ENCODE peak calls at places on chromosomes 1 and 21, in nine cellular contexts. One of them, this sample, is unnamed.

GRCh38 chr1:31689821-31690220 is 14.0 kb downstream of the COL16A1 start:
- DNase-seq in coronary artery: no peak
- DNase-seq in transverse colon: no peak
- DNase-seq in neural progenitor cell: no peak
- DNase-seq in heart left ventricle: no peak
- DNase-seq in breast epithelium: no peak
- DNase-seq in AG10803: peak
- DNase-seq in AG04449: peak
- DNase-seq in HL-60: no peak
- DNase-seq in this sample: peak

GRCh38 chr1:183807549-183808168 is 2.7 kb downstream of the RGL1 start:
- DNase-seq in coronary artery: no peak
- DNase-seq in transverse colon: peak
- DNase-seq in neural progenitor cell: no peak
- DNase-seq in heart left ventricle: peak
- DNase-seq in breast epithelium: no peak
- DNase-seq in AG10803: peak
- DNase-seq in AG04449: no peak
- DNase-seq in HL-60: no peak
- DNase-seq in this sample: peak

GRCh38 chr1:231676487-231676886 is 49.9 kb downstream of the DISC1 start:
- DNase-seq in coronary artery: no peak
- DNase-seq in transverse colon: no peak
- DNase-seq in neural progenitor cell: no peak
- DNase-seq in heart left ventricle: no peak
- DNase-seq in breast epithelium: no peak
- DNase-seq in AG10803: peak
- DNase-seq in AG04449: no peak
- DNase-seq in HL-60: no peak
- DNase-seq in this sample: no peak

GRCh38 chr1:176954242-176954641 is 210.3 kb downstream of the ASTN1 start:
- DNase-seq in coronary artery: no peak
- DNase-seq in transverse colon: no peak
- DNase-seq in neural progenitor cell: peak
- DNase-seq in heart left ventricle: no peak
- DNase-seq in breast epithelium: no peak
- DNase-seq in AG10803: no peak
- DNase-seq in AG04449: no peak
- DNase-seq in HL-60: no peak
- DNase-seq in this sample: peak

GRCh38 chr21:32687946-32688345 is 39.9 kb downstream of the SYNJ1 start:
- DNase-seq in coronary artery: no peak
- DNase-seq in transverse colon: no peak
- DNase-seq in neural progenitor cell: peak
- DNase-seq in heart left ventricle: no peak
- DNase-seq in breast epithelium: no peak
- DNase-seq in AG10803: no peak
- DNase-seq in AG04449: no peak
- DNase-seq in HL-60: no peak
- DNase-seq in this sample: peak

GRCh38 chr1:203084588-203085527 is 954 bp downstream of the MYOG start:
- DNase-seq in coronary artery: peak
- DNase-seq in transverse colon: no peak
- DNase-seq in neural progenitor cell: peak
- DNase-seq in heart left ventricle: no peak
- DNase-seq in breast epithelium: no peak
- DNase-seq in AG10803: no peak
- DNase-seq in AG04449: no peak
- DNase-seq in HL-60: no peak
- DNase-seq in this sample: no peak

GRCh38 chr1:145828368-145829016 is 4.5 kb downstream of the POLR3C start:
- DNase-seq in coronary artery: no peak
- DNase-seq in transverse colon: no peak
- DNase-seq in neural progenitor cell: no peak
- DNase-seq in heart left ventricle: no peak
- DNase-seq in breast epithelium: no peak
- DNase-seq in AG10803: no peak
- DNase-seq in AG04449: no peak
- DNase-seq in HL-60: no peak
- DNase-seq in this sample: no peak

GRCh38 chr1:58597076-58597475 is 20.0 kb upstream of the TACSTD2 start:
- DNase-seq in coronary artery: no peak
- DNase-seq in transverse colon: no peak
- DNase-seq in neural progenitor cell: no peak
- DNase-seq in heart left ventricle: no peak
- DNase-seq in breast epithelium: no peak
- DNase-seq in AG10803: peak
- DNase-seq in AG04449: no peak
- DNase-seq in HL-60: no peak
- DNase-seq in this sample: peak

GRCh38 chr1:112927462-112927971 is 28.5 kb downstream of the SLC16A1 start:
- DNase-seq in coronary artery: no peak
- DNase-seq in transverse colon: no peak
- DNase-seq in neural progenitor cell: no peak
- DNase-seq in heart left ventricle: no peak
- DNase-seq in breast epithelium: no peak
- DNase-seq in AG10803: no peak
- DNase-seq in AG04449: no peak
- DNase-seq in HL-60: no peak
- DNase-seq in this sample: no peak

GRCh38 chr1:112923956-112924349 is 32.0 kb downstream of the SLC16A1 start:
- DNase-seq in coronary artery: no peak
- DNase-seq in transverse colon: no peak
- DNase-seq in neural progenitor cell: no peak
- DNase-seq in heart left ventricle: no peak
- DNase-seq in breast epithelium: no peak
- DNase-seq in AG10803: no peak
- DNase-seq in AG04449: no peak
- DNase-seq in HL-60: no peak
- DNase-seq in this sample: no peak

GRCh38 chr1:112926858-112927257 is 29.1 kb downstream of the SLC16A1 start:
- DNase-seq in coronary artery: no peak
- DNase-seq in transverse colon: no peak
- DNase-seq in neural progenitor cell: no peak
- DNase-seq in heart left ventricle: no peak
- DNase-seq in breast epithelium: no peak
- DNase-seq in AG10803: no peak
- DNase-seq in AG04449: no peak
- DNase-seq in HL-60: no peak
- DNase-seq in this sample: no peak

GRCh38 chr1:112923234-112923955 is 32.6 kb downstream of the SLC16A1 start:
- DNase-seq in coronary artery: no peak
- DNase-seq in transverse colon: no peak
- DNase-seq in neural progenitor cell: no peak
- DNase-seq in heart left ventricle: no peak
- DNase-seq in breast epithelium: no peak
- DNase-seq in AG10803: no peak
- DNase-seq in AG04449: no peak
- DNase-seq in HL-60: no peak
- DNase-seq in this sample: no peak

DNA sequence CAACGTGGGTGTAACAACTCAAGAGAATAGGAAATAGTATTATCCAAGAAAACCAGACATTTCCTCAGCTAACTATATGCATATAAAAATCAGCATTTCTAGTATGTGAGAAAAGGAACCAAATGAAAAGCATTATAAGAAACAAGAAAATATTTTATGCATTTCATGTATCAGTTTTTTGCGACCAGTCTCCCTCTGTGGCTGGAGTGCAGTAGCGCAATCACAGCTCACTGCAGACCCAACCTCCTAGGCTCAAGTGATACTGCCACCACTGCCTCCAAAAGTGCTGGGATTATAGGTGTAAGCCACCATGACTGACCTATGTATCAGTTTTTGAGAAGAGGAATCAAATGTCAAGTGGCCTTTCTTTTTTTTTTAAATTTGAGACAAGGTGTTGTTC is 31.0 kb downstream of the SLC16A1 start:
- DNase-seq in coronary artery: no peak
- DNase-seq in transverse colon: no peak
- DNase-seq in neural progenitor cell: no peak
- DNase-seq in heart left ventricle: no peak
- DNase-seq in breast epithelium: no peak
- DNase-seq in AG10803: no peak
- DNase-seq in AG04449: no peak
- DNase-seq in HL-60: no peak
- DNase-seq in this sample: no peak
- TF ChIP-seq CTCF in coronary artery: no peak
- TF ChIP-seq CTCF in transverse colon: no peak
- TF ChIP-seq CTCF in neural progenitor cell: no peak
- TF ChIP-seq CTCF in heart left ventricle: no peak
- TF ChIP-seq CTCF in breast epithelium: no peak
- TF ChIP-seq CTCF in AG10803: no peak
- TF ChIP-seq CTCF in AG04449: no peak
- TF ChIP-seq CTCF in HL-60: no peak
- TF ChIP-seq CTCF in this sample: no peak

GRCh38 chr1:205663286-205663994 is 16.9 kb downstream of the SLC45A3 start:
- DNase-seq in coronary artery: no peak
- DNase-seq in transverse colon: no peak
- DNase-seq in neural progenitor cell: no peak
- DNase-seq in heart left ventricle: no peak
- DNase-seq in breast epithelium: no peak
- DNase-seq in AG10803: no peak
- DNase-seq in AG04449: no peak
- DNase-seq in HL-60: no peak
- DNase-seq in this sample: no peak

GRCh38 chr1:205664399-205665108 is 15.8 kb downstream of the SLC45A3 start:
- DNase-seq in coronary artery: no peak
- DNase-seq in transverse colon: peak
- DNase-seq in neural progenitor cell: no peak
- DNase-seq in heart left ventricle: no peak
- DNase-seq in breast epithelium: no peak
- DNase-seq in AG10803: no peak
- DNase-seq in AG04449: no peak
- DNase-seq in HL-60: no peak
- DNase-seq in this sample: no peak

GRCh38 chr1:205662791-205663190 is 17.5 kb downstream of the SLC45A3 start:
- DNase-seq in coronary artery: no peak
- DNase-seq in transverse colon: no peak
- DNase-seq in neural progenitor cell: no peak
- DNase-seq in heart left ventricle: no peak
- DNase-seq in breast epithelium: no peak
- DNase-seq in AG10803: no peak
- DNase-seq in AG04449: no peak
- DNase-seq in HL-60: no peak
- DNase-seq in this sample: no peak

GRCh38 chr1:205666372-205667166 is 13.7 kb downstream of the SLC45A3 start:
- DNase-seq in coronary artery: no peak
- DNase-seq in transverse colon: peak
- DNase-seq in neural progenitor cell: no peak
- DNase-seq in heart left ventricle: no peak
- DNase-seq in breast epithelium: no peak
- DNase-seq in AG10803: no peak
- DNase-seq in AG04449: no peak
- DNase-seq in HL-60: no peak
- DNase-seq in this sample: no peak

DNA sequence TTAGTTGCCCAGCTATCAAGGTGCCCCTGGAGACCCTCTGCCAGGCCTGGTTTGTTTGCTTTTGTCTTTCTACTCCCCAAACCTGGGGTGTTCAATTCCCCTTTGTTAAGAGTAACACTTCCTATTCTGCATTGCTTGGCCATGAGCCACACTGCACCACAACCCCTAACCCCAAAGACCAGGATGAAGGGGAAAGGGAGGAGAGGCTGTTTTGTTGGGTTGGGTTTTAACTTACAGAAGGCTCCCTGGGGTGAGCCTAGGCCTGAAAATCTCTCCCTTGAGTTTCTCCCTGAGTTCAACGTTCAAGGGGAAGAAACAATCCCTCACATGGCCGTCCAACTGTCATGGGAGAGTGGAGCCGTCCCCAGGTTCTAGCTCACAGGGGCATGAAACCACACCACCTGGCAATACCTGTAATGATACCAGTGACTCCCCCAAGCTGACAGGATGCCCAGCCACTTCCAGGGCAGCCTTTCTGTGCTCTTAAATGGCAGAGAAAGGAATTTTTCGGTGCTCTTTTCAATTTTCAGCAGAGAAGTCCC is 15.0 kb downstream of the SLC45A3 start:
- DNase-seq in coronary artery: no peak
- DNase-seq in transverse colon: no peak
- DNase-seq in neural progenitor cell: no peak
- DNase-seq in heart left ventricle: no peak
- DNase-seq in breast epithelium: no peak
- DNase-seq in AG10803: no peak
- DNase-seq in AG04449: no peak
- DNase-seq in HL-60: peak
- DNase-seq in this sample: no peak
- H3K4me3 ChIP-seq in coronary artery: no peak
- H3K4me3 ChIP-seq in transverse colon: no peak
- H3K4me3 ChIP-seq in neural progenitor cell: no peak
- H3K4me3 ChIP-seq in heart left ventricle: no peak
- H3K4me3 ChIP-seq in breast epithelium: no peak
- H3K4me3 ChIP-seq in AG10803: no peak
- H3K4me3 ChIP-seq in AG04449: no peak
- H3K4me3 ChIP-seq in HL-60: no peak
- H3K4me3 ChIP-seq in this sample: no peak

DNA sequence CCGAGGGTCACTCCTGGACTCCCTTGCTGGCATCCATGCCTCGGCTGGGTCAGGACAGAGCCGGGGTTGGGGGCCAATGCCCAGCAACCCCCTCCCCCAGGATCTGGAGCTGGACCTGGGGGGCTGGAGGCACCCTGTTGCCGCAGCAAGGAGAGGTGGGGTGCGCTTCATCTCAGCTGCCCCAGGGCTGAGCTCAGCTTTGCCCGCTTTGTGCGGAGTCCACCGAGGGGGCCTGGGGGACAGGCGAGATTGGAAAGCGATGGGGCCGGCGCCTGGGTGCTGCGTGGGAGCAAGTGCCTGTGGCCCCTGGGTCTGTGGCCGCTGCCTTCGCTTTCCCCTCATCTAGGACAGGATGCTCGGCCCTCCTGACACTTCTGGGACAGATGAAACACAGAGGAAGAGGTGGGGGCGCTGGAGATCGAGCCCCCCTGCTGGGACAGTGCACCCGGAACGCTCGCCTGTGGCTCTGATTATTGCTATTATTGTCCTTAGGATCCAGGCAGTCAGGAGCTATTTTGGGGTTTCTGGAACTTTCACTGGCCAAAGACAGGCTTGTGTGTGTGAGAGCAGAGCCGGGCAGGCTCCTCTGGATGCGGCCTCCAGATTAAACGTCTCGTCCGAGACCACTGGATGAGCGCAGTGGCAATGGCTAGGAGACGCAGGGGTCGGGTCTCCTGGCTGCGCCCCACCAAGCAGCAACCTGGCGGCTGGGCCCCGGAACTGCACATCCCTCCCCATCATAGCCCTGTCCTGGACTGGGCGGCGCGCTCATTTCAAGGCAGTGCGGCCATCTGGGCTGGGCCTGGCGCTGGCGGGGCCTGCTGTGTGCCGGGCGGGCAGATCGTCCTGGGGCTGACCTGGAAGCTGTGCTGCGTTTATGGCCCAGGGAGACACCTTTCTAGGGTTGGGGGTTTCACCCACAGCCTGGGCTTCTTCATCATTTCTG is 13.8 kb downstream of the PRDM16 start:
- DNase-seq in coronary artery: no peak
- DNase-seq in transverse colon: no peak
- DNase-seq in neural progenitor cell: no peak
- DNase-seq in heart left ventricle: no peak
- DNase-seq in breast epithelium: no peak
- DNase-seq in AG10803: no peak
- DNase-seq in AG04449: no peak
- DNase-seq in HL-60: no peak
- DNase-seq in this sample: no peak
- TF ChIP-seq CTCF in coronary artery: no peak
- TF ChIP-seq CTCF in transverse colon: no peak
- TF ChIP-seq CTCF in neural progenitor cell: no peak
- TF ChIP-seq CTCF in heart left ventricle: no peak
- TF ChIP-seq CTCF in breast epithelium: no peak
- TF ChIP-seq CTCF in AG10803: no peak
- TF ChIP-seq CTCF in AG04449: no peak
- TF ChIP-seq CTCF in HL-60: no peak
- TF ChIP-seq CTCF in this sample: no peak

GRCh38 chr1:23187637-23188036 is 19.0 kb upstream of the LUZP1 start:
- DNase-seq in coronary artery: no peak
- DNase-seq in transverse colon: peak
- DNase-seq in neural progenitor cell: no peak
- DNase-seq in heart left ventricle: no peak
- DNase-seq in breast epithelium: no peak
- DNase-seq in AG10803: no peak
- DNase-seq in AG04449: no peak
- DNase-seq in HL-60: no peak
- DNase-seq in this sample: no peak
- H3K4me3 ChIP-seq in coronary artery: no peak
- H3K4me3 ChIP-seq in transverse colon: no peak
- H3K4me3 ChIP-seq in neural progenitor cell: no peak
- H3K4me3 ChIP-seq in heart left ventricle: no peak
- H3K4me3 ChIP-seq in breast epithelium: no peak
- H3K4me3 ChIP-seq in AG10803: no peak
- H3K4me3 ChIP-seq in AG04449: no peak
- H3K4me3 ChIP-seq in HL-60: no peak
- H3K4me3 ChIP-seq in this sample: no peak